ENCODE peak calls at places on chromosomes 2 and 18, in six cellular contexts. One of them, this sample, is unnamed.

GRCh38 chr2:186330050-186330449 is 156.0 kb upstream of the ZC3H15 start:
- DNase-seq in GM12891: no peak
- DNase-seq in HepG2: no peak
- DNase-seq in right lobe of liver: no peak
- DNase-seq in spleen: no peak
- DNase-seq in uterus: no peak
- DNase-seq in this sample: no peak

GRCh38 chr18:61443311-61443710 is 110.1 kb downstream of the CDH20 start:
- DNase-seq in GM12891: no peak
- DNase-seq in spleen: no peak
- DNase-seq in HepG2: no peak
- DNase-seq in right lobe of liver: no peak
- DNase-seq in uterus: no peak
- DNase-seq in this sample: no peak

GRCh38 chr2:98771264-98771663 is 40.3 kb upstream of the MGAT4A start:
- DNase-seq in spleen: no peak
- DNase-seq in GM12891: no peak
- DNase-seq in right lobe of liver: no peak
- DNase-seq in uterus: no peak
- DNase-seq in HepG2: no peak
- DNase-seq in this sample: no peak

GRCh38 chr2:222568866-222569265 is 87.0 kb downstream of the FARSB start:
- DNase-seq in uterus: peak; percentile 29
- DNase-seq in HepG2: no peak
- DNase-seq in spleen: no peak
- DNase-seq in GM12891: no peak
- DNase-seq in right lobe of liver: no peak
- DNase-seq in this sample: no peak

GRCh38 chr2:211875488-211875887 is 663.1 kb downstream of the ERBB4 start:
- DNase-seq in right lobe of liver: no peak
- DNase-seq in uterus: no peak
- DNase-seq in spleen: no peak
- DNase-seq in HepG2: no peak
- DNase-seq in GM12891: no peak
- DNase-seq in this sample: no peak

GRCh38 chr2:109382946-109383345 is 230.8 kb downstream of the SEPTIN10 start:
- DNase-seq in uterus: peak; percentile 39
- DNase-seq in right lobe of liver: peak; percentile 60
- DNase-seq in GM12891: no peak
- DNase-seq in spleen: peak; percentile 54
- DNase-seq in HepG2: no peak
- DNase-seq in this sample: peak; percentile 18

GRCh38 chr2:237320801-237321563 is 93.0 kb downstream of the COL6A3 start:
- DNase-seq in right lobe of liver: no peak
- DNase-seq in spleen: no peak
- DNase-seq in GM12891: no peak
- DNase-seq in uterus: peak; percentile 85
- DNase-seq in HepG2: no peak
- DNase-seq in this sample: no peak

GRCh38 chr2:156136566-156136965 is 196.0 kb downstream of the NR4A2 start:
- DNase-seq in GM12891: no peak
- DNase-seq in right lobe of liver: no peak
- DNase-seq in spleen: no peak
- DNase-seq in uterus: no peak
- DNase-seq in HepG2: no peak
- DNase-seq in this sample: no peak

GRCh38 chr2:108330971-108331370 is 42.3 kb downstream of the SULT1C2 start:
- DNase-seq in GM12891: no peak
- DNase-seq in spleen: no peak
- DNase-seq in HepG2: no peak
- DNase-seq in uterus: no peak
- DNase-seq in right lobe of liver: no peak
- DNase-seq in this sample: no peak

GRCh38 chr2:134685967-134686366 is 32.8 kb downstream of the TMEM163 start:
- DNase-seq in GM12891: no peak
- DNase-seq in uterus: no peak
- DNase-seq in HepG2: no peak
- DNase-seq in spleen: no peak
- DNase-seq in right lobe of liver: no peak
- DNase-seq in this sample: no peak

GRCh38 chr2:235950473-235950809 is 217.7 kb downstream of the GBX2 start:
- DNase-seq in right lobe of liver: no peak
- DNase-seq in spleen: peak; percentile 10
- DNase-seq in GM12891: no peak
- DNase-seq in uterus: no peak
- DNase-seq in HepG2: no peak
- DNase-seq in this sample: no peak

GRCh38 chr2:214816135-214816534 is 6.7 kb upstream of the BARD1 start:
- DNase-seq in right lobe of liver: no peak
- DNase-seq in GM12891: no peak
- DNase-seq in spleen: no peak
- DNase-seq in uterus: no peak
- DNase-seq in HepG2: no peak
- DNase-seq in this sample: no peak

GRCh38 chr2:20424300-20425290 is 22.3 kb upstream of the RHOB start:
- DNase-seq in uterus: no peak
- DNase-seq in spleen: peak; percentile 89
- DNase-seq in right lobe of liver: peak; percentile 60
- DNase-seq in GM12891: peak; percentile 43
- DNase-seq in HepG2: no peak
- DNase-seq in this sample: peak; percentile 7

GRCh38 chr2:215022418-215022817 is 116.0 kb downstream of the ABCA12 start:
- DNase-seq in HepG2: no peak
- DNase-seq in spleen: no peak
- DNase-seq in uterus: no peak
- DNase-seq in right lobe of liver: no peak
- DNase-seq in GM12891: no peak
- DNase-seq in this sample: no peak

GRCh38 chr2:155714983-155715382 is 617.5 kb downstream of the NR4A2 start:
- DNase-seq in spleen: no peak
- DNase-seq in GM12891: no peak
- DNase-seq in right lobe of liver: no peak
- DNase-seq in HepG2: no peak
- DNase-seq in uterus: no peak
- DNase-seq in this sample: no peak

GRCh38 chr18:13576598-13576997 is 149.8 kb downstream of the FAM210A start:
- DNase-seq in right lobe of liver: no peak
- DNase-seq in spleen: no peak
- DNase-seq in HepG2: no peak
- DNase-seq in GM12891: no peak
- DNase-seq in uterus: no peak
- DNase-seq in this sample: no peak

GRCh38 chr2:173830169-173830568 is 135.0 kb downstream of the SP3 start:
- DNase-seq in HepG2: no peak
- DNase-seq in spleen: no peak
- DNase-seq in uterus: peak; percentile 32
- DNase-seq in GM12891: no peak
- DNase-seq in right lobe of liver: no peak
- DNase-seq in this sample: no peak

GRCh38 chr18:62450546-62451395 is 72.1 kb upstream of the ZCCHC2 start:
- DNase-seq in GM12891: no peak
- DNase-seq in HepG2: peak; percentile 63
- DNase-seq in uterus: peak; percentile 35
- DNase-seq in spleen: peak; percentile 85
- DNase-seq in right lobe of liver: peak; percentile 92
- DNase-seq in this sample: peak; percentile 97

GRCh38 chr2:237500681-237501424 is 13.8 kb downstream of the MLPH start:
- DNase-seq in spleen: no peak
- DNase-seq in GM12891: no peak
- DNase-seq in right lobe of liver: no peak
- DNase-seq in uterus: no peak
- DNase-seq in HepG2: no peak
- DNase-seq in this sample: no peak

GRCh38 chr2:37984589-37984988 is 59.5 kb downstream of the RMDN2 start:
- DNase-seq in spleen: no peak
- DNase-seq in GM12891: no peak
- DNase-seq in right lobe of liver: no peak
- DNase-seq in uterus: no peak
- DNase-seq in HepG2: no peak
- DNase-seq in this sample: no peak

GRCh38 chr2:234686088-234686890 is 189.4 kb upstream of the ARL4C start:
- DNase-seq in right lobe of liver: no peak
- DNase-seq in GM12891: no peak
- DNase-seq in HepG2: peak; percentile 50
- DNase-seq in spleen: no peak
- DNase-seq in uterus: no peak
- DNase-seq in this sample: no peak

GRCh38 chr2:183543731-183544130 is 419.5 kb downstream of the NUP35 start:
- DNase-seq in HepG2: no peak
- DNase-seq in uterus: no peak
- DNase-seq in spleen: no peak
- DNase-seq in right lobe of liver: no peak
- DNase-seq in GM12891: peak; percentile 9
- DNase-seq in this sample: no peak

GRCh38 chr2:224171226-224171625 is 132.1 kb upstream of the SERPINE2 start:
- DNase-seq in HepG2: no peak
- DNase-seq in spleen: no peak
- DNase-seq in GM12891: no peak
- DNase-seq in right lobe of liver: peak; percentile 61
- DNase-seq in uterus: no peak
- DNase-seq in this sample: no peak

GRCh38 chr2:70301344-70302194 is at the start of gene FAM136A:
- DNase-seq in uterus: peak; percentile 87
- DNase-seq in right lobe of liver: peak; percentile 85
- DNase-seq in GM12891: peak; percentile 84
- DNase-seq in spleen: peak; percentile 98
- DNase-seq in HepG2: peak; percentile 87
- DNase-seq in this sample: peak; percentile 93

GRCh38 chr2:136024185-136024584 is 38.8 kb upstream of the DARS1 start:
- DNase-seq in HepG2: no peak
- DNase-seq in spleen: no peak
- DNase-seq in uterus: no peak
- DNase-seq in right lobe of liver: no peak
- DNase-seq in GM12891: no peak
- DNase-seq in this sample: no peak

GRCh38 chr2:219423656-219424378 is 5.6 kb downstream of the DES start:
- DNase-seq in right lobe of liver: no peak
- DNase-seq in HepG2: no peak
- DNase-seq in GM12891: no peak
- DNase-seq in spleen: no peak
- DNase-seq in uterus: no peak
- DNase-seq in this sample: no peak

GRCh38 chr2:180980185-180980942 is at the start of gene UBE2E3:
- DNase-seq in spleen: peak; percentile 95
- DNase-seq in HepG2: peak; percentile 67
- DNase-seq in right lobe of liver: peak; percentile 92
- DNase-seq in GM12891: peak; percentile 56
- DNase-seq in uterus: peak; percentile 85
- DNase-seq in this sample: peak; percentile 95

GRCh38 chr18:59060540-59060939 is 79.1 kb upstream of the SEC11C start:
- DNase-seq in right lobe of liver: no peak
- DNase-seq in spleen: no peak
- DNase-seq in HepG2: no peak
- DNase-seq in uterus: no peak
- DNase-seq in GM12891: no peak
- DNase-seq in this sample: no peak

GRCh38 chr2:106537047-106537446 is 49.9 kb downstream of the CD8B2 start:
- DNase-seq in right lobe of liver: no peak
- DNase-seq in HepG2: no peak
- DNase-seq in spleen: no peak
- DNase-seq in uterus: no peak
- DNase-seq in GM12891: no peak
- DNase-seq in this sample: no peak

GRCh38 chr2:107235491-107236254 is 349.7 kb upstream of the ST6GAL2 start:
- DNase-seq in GM12891: no peak
- DNase-seq in spleen: no peak
- DNase-seq in uterus: no peak
- DNase-seq in HepG2: no peak
- DNase-seq in right lobe of liver: no peak
- DNase-seq in this sample: no peak

DNA sequence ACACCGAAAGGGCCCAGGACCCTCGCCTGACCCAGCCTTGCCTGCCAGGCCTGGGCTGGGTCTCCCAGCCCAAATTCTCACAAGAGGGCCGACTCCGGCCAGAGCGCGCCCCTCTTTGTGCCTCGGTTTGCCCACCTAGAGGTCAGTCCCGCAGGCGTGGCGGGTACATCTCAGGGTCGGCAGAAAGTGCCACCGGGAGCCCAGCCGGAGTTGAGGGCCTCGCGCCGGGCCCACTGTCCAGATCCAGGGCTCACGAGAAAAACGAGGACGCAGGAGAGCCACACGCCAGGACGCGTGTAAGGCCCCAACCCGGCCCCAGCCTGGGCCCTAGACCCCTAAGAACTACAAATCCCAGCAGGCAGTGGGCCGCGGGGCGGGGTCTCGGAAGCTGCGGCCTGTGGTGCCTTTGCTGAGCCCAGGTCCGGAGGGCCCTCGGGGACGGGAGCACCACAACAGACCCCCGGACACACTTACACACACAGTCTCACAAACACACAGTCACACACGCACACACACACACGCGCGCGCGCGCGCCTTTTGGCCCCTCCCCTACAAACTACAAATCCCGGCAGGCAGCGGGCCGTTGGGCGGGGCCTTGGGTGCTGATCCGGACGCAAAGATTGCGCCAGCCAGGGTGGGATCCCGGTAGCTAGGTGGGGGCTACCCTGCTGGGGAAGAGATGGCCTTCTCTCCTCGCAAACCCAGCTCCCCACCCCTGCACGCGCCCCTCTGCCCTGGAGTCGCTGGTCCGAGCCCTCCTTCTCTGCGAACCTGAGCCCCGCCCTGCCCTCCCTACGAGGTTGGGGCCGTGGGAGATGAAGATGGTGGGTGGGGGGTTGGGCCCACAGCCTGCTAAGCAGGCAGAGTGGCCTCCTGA is at the start of gene SH2D6:
- DNase-seq in HepG2: peak; percentile 86
- DNase-seq in GM12891: peak; percentile 89
- DNase-seq in right lobe of liver: peak; percentile 85
- DNase-seq in spleen: peak; percentile 96
- DNase-seq in uterus: peak; percentile 85
- DNase-seq in this sample: peak; percentile 90
- TF ChIP-seq POLR2A in HepG2: peak; percentile 71
- TF ChIP-seq POLR2A in GM12891: peak; percentile 54
- TF ChIP-seq POLR2A in right lobe of liver: peak; percentile 55
- TF ChIP-seq POLR2A in spleen: peak; percentile 25
- TF ChIP-seq POLR2A in uterus: peak; percentile 59
- TF ChIP-seq POLR2A in this sample: peak; percentile 73

GRCh38 chr18:43668866-43669265 is 391.6 kb upstream of the SYT4 start:
- DNase-seq in right lobe of liver: no peak
- DNase-seq in HepG2: no peak
- DNase-seq in GM12891: no peak
- DNase-seq in spleen: no peak
- DNase-seq in uterus: no peak
- DNase-seq in this sample: no peak

GRCh38 chr18:43671431-43671830 is 394.1 kb upstream of the SYT4 start:
- DNase-seq in right lobe of liver: no peak
- DNase-seq in spleen: no peak
- DNase-seq in GM12891: no peak
- DNase-seq in HepG2: no peak
- DNase-seq in uterus: no peak
- DNase-seq in this sample: no peak
- TF ChIP-seq POLR2A in right lobe of liver: no peak
- TF ChIP-seq POLR2A in spleen: no peak
- TF ChIP-seq POLR2A in GM12891: no peak
- TF ChIP-seq POLR2A in HepG2: no peak
- TF ChIP-seq POLR2A in uterus: no peak
- TF ChIP-seq POLR2A in this sample: no peak

GRCh38 chr2:164706522-164706921 is 85.2 kb upstream of the GRB14 start:
- DNase-seq in right lobe of liver: no peak
- DNase-seq in uterus: no peak
- DNase-seq in GM12891: no peak
- DNase-seq in HepG2: no peak
- DNase-seq in spleen: no peak
- DNase-seq in this sample: no peak
- TF ChIP-seq POLR2A in right lobe of liver: no peak
- TF ChIP-seq POLR2A in uterus: no peak
- TF ChIP-seq POLR2A in GM12891: no peak
- TF ChIP-seq POLR2A in HepG2: no peak
- TF ChIP-seq POLR2A in spleen: no peak
- TF ChIP-seq POLR2A in this sample: no peak

GRCh38 chr2:175167792-175168563 is at the start of gene ATF2:
- DNase-seq in right lobe of liver: peak; percentile 99
- DNase-seq in GM12891: peak; percentile 80
- DNase-seq in uterus: peak; percentile 98
- DNase-seq in spleen: peak; percentile 99
- DNase-seq in HepG2: peak; percentile 100
- DNase-seq in this sample: peak; percentile 99
- TF ChIP-seq POLR2A in right lobe of liver: peak; percentile 58
- TF ChIP-seq POLR2A in GM12891: peak; percentile 90
- TF ChIP-seq POLR2A in uterus: peak; percentile 94
- TF ChIP-seq POLR2A in spleen: peak; percentile 37
- TF ChIP-seq POLR2A in HepG2: peak; percentile 86
- TF ChIP-seq POLR2A in this sample: peak; percentile 74